ENCODE peak calls at places on chromosomes 2 and 18, in seven cellular contexts. U is HepG2, F is suprapubic skin, V is A549, B is tibial nerve, I is ovary, Q is GM12878. C is an unnamed sample.

GRCh38 chr18:23982154-23983071 is 32.1 kb upstream of the TTC39C start:
- DNase-seq in V (peak), F (no peak), B (no peak), U (no peak), Q (no peak), I (peak), C (peak)

GRCh38 chr2:126900646-126901319 is 2.1 kb downstream of the TEX51 start:
- DNase-seq in B (no peak), I (no peak), F (no peak), V (no peak), U (no peak), Q (no peak), C (no peak)

GRCh38 chr2:192196451-192197194 is 1.9 kb upstream of the TMEFF2 start:
- DNase-seq in B (no peak), V (no peak), Q (no peak), I (no peak), U (no peak), F (no peak), C (no peak)

GRCh38 chr2:143264851-143265250 is 135.6 kb downstream of the ARHGAP15 start:
- DNase-seq in U (no peak), I (no peak), Q (no peak), V (no peak), F (no peak), B (no peak), C (no peak)

GRCh38 chr2:170816499-170817246 is at the start of gene GAD1:
- DNase-seq in B (peak), I (peak), V (peak), U (peak), Q (no peak), F (peak), C (no peak)

GRCh38 chr2:177724398-177725287 is 332.1 kb downstream of the AGPS start:
- DNase-seq in I (peak), V (peak), F (no peak), Q (no peak), U (peak), B (peak), C (no peak)

GRCh38 chr2:73290049-73290839 is 3.1 kb downstream of the EGR4 start:
- DNase-seq in I (no peak), V (peak), U (peak), B (no peak), F (no peak), Q (no peak), C (no peak)

GRCh38 chr2:200322607-200323006 is 16.1 kb downstream of the SPATS2L start:
- DNase-seq in U (no peak), I (no peak), Q (no peak), V (no peak), F (no peak), B (no peak), C (no peak)

GRCh38 chr2:9174771-9175441 is 31.7 kb upstream of the ASAP2 start:
- DNase-seq in B (no peak), Q (no peak), I (no peak), U (no peak), V (no peak), F (no peak), C (no peak)

GRCh38 chr2:36785179-36785795 is 88.8 kb downstream of the VIT start:
- DNase-seq in U (peak), F (no peak), I (peak), B (peak), V (peak), Q (no peak), C (no peak)

GRCh38 chr2:45674035-45674791 is 22.7 kb downstream of the PRKCE start:
- DNase-seq in I (no peak), Q (no peak), V (no peak), U (no peak), F (no peak), B (no peak), C (no peak)

GRCh38 chr18:35466815-35467623 is 30.7 kb downstream of the INO80C start:
- DNase-seq in B (no peak), Q (no peak), U (no peak), I (no peak), V (no peak), F (no peak), C (no peak)

GRCh38 chr2:68726100-68726499 is 8.5 kb upstream of the ARHGAP25 start:
- DNase-seq in I (no peak), B (no peak), Q (no peak), U (no peak), F (no peak), V (no peak), C (no peak)

GRCh38 chr18:42072407-42072806 is 117.4 kb downstream of the PIK3C3 start:
- DNase-seq in V (no peak), Q (no peak), I (no peak), F (no peak), U (no peak), B (no peak), C (no peak)

GRCh38 chr2:44715671-44716077 is 225.8 kb upstream of the SIX3 start:
- DNase-seq in I (no peak), F (no peak), V (peak), B (no peak), U (peak), Q (no peak), C (no peak)

GRCh38 chr2:230872151-230872967 is 7.6 kb downstream of the ITM2C start:
- DNase-seq in U (no peak), Q (no peak), I (no peak), B (no peak), V (no peak), F (no peak), C (no peak)

GRCh38 chr2:234694244-234695013 is 197.5 kb upstream of the ARL4C start:
- DNase-seq in F (no peak), B (no peak), Q (no peak), V (no peak), I (no peak), U (peak), C (no peak)

GRCh38 chr2:99150691-99151090 is 4.1 kb downstream of the TSGA10 start:
- DNase-seq in V (no peak), I (no peak), F (no peak), U (no peak), B (no peak), Q (no peak), C (no peak)

GRCh38 chr2:144517825-144518699 is 1.9 kb downstream of the ZEB2 start:
- DNase-seq in I (peak), B (no peak), V (no peak), U (no peak), Q (no peak), F (no peak), C (no peak)

GRCh38 chr18:5584751-5585417 is 41.1 kb upstream of the EPB41L3 start:
- DNase-seq in V (no peak), B (no peak), Q (no peak), U (no peak), F (no peak), I (no peak), C (no peak)

GRCh38 chr2:168515502-168515901 is 59.4 kb downstream of the CERS6 start:
- DNase-seq in B (no peak), I (no peak), F (no peak), U (no peak), Q (no peak), V (no peak), C (no peak)

GRCh38 chr2:180699657-180700361 is 280.6 kb upstream of the UBE2E3 start:
- DNase-seq in V (no peak), U (no peak), F (no peak), B (no peak), I (no peak), Q (no peak), C (no peak)

GRCh38 chr2:17171446-17172049 is 346.7 kb downstream of the RAD51AP2 start:
- DNase-seq in I (peak), U (peak), Q (no peak), F (no peak), V (peak), B (no peak), C (no peak)

GRCh38 chr2:74264281-74264680 is 65.9 kb downstream of the MTHFD2 start:
- DNase-seq in I (no peak), Q (no peak), F (no peak), V (no peak), B (no peak), U (no peak), C (no peak)

GRCh38 chr2:198273670-198274069 is 469.3 kb downstream of the PLCL1 start:
- DNase-seq in Q (no peak), F (no peak), V (no peak), U (no peak), I (no peak), B (no peak), C (no peak)

GRCh38 chr2:16009560-16009959 is 69.2 kb downstream of the MYCN start:
- DNase-seq in Q (no peak), I (no peak), F (no peak), B (no peak), V (no peak), U (no peak), C (no peak)

GRCh38 chr2:201127570-201127969 is 11.6 kb downstream of the CFLAR start:
- DNase-seq in F (no peak), B (no peak), I (no peak), V (peak), U (no peak), Q (no peak), C (no peak)

GRCh38 chr18:77203071-77203470 is 46.6 kb upstream of the GALR1 start:
- DNase-seq in Q (no peak), I (no peak), B (no peak), F (no peak), V (no peak), U (no peak), C (no peak)

GRCh38 chr2:69139778-69140177 is 126.8 kb downstream of the ANTXR1 start:
- DNase-seq in Q (no peak), V (no peak), U (no peak), F (no peak), I (no peak), B (no peak), C (no peak)

GRCh38 chr18:63410792-63411191 is 11.5 kb downstream of the VPS4B start:
- DNase-seq in Q (no peak), U (peak), B (no peak), F (no peak), I (no peak), V (no peak), C (no peak)

GRCh38 chr2:161170377-161170776 is 10.1 kb downstream of the TANK start:
- DNase-seq in U (no peak), I (no peak), F (no peak), B (no peak), V (no peak), Q (no peak), C (no peak)

GRCh38 chr2:31222086-31222485 is 4.8 kb upstream of the CAPN14 start:
- DNase-seq in V (no peak), F (no peak), Q (no peak), U (no peak), B (no peak), I (no peak), C (no peak)

GRCh38 chr18:77033575-77033974 is 99.0 kb downstream of the MBP start:
- DNase-seq in Q (no peak), B (no peak), V (no peak), U (no peak), I (no peak), F (no peak), C (no peak)

GRCh38 chr2:53448591-53448990 is 319.0 kb upstream of the CHAC2 start:
- DNase-seq in I (no peak), V (no peak), F (no peak), B (no peak), U (no peak), Q (no peak), C (no peak)

GRCh38 chr2:175930504-175930903 is 71.6 kb downstream of the LNPK start:
- DNase-seq in U (no peak), V (no peak), I (no peak), B (no peak), F (no peak), Q (no peak), C (no peak)

GRCh38 chr2:100394111-100394641 is 23.3 kb downstream of the CHST10 start:
- DNase-seq in I (no peak), U (no peak), B (no peak), Q (peak), V (no peak), F (no peak), C (peak)

GRCh38 chr2:220782609-220783113 is 789.4 kb downstream of the EPHA4 start:
- DNase-seq in F (no peak), V (no peak), B (no peak), Q (no peak), U (no peak), I (no peak), C (no peak)

GRCh38 chr2:10389596-10389995 is 58.5 kb downstream of the ODC1 start:
- DNase-seq in Q (no peak), I (no peak), F (no peak), B (no peak), V (no peak), U (no peak), C (no peak)
- TF ChIP-seq EP300 in Q (no peak), I (no peak), F (no peak), B (no peak), V (no peak), U (no peak), C (no peak)

DNA sequence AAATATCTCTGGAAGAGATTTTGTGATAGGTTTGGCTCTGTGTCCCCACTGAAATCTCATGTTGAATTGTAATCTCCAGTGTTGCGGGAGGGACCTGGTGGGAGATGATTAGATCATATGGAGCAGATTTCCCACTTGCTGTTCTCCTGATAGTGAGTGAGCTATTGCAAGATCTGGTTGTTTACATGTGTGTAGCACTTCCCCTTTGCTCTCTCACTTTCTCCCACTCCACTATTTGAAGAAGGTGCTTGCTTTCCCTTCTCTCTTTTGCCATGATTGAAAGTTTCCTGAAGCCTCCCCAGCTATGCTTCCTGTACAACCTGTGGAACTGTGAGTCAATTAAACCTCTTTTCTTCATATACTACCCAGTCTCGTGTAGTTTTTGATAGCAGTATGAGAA is 97.0 kb upstream of the FN1 start:
- DNase-seq in B (no peak), U (peak), Q (no peak), F (no peak), V (no peak), I (no peak), C (no peak)
- TF ChIP-seq EP300 in B (no peak), U (no peak), Q (no peak), F (no peak), V (no peak), I (no peak), C (no peak)

GRCh38 chr2:65937379-65938160 is 497.4 kb upstream of the MEIS1 start:
- DNase-seq in Q (no peak), B (no peak), V (no peak), I (no peak), U (no peak), F (no peak), C (no peak)

GRCh38 chr2:65943099-65943786 is 491.7 kb upstream of the MEIS1 start:
- DNase-seq in V (no peak), Q (no peak), U (no peak), F (no peak), B (no peak), I (no peak), C (no peak)

GRCh38 chr2:65940856-65941255 is 494.1 kb upstream of the MEIS1 start:
- DNase-seq in Q (no peak), B (no peak), V (no peak), F (no peak), U (no peak), I (no peak), C (no peak)

GRCh38 chr2:65944213-65944612 is 490.7 kb upstream of the MEIS1 start:
- DNase-seq in F (no peak), U (no peak), V (no peak), Q (no peak), B (no peak), I (no peak), C (no peak)

GRCh38 chr2:65939687-65940086 is 495.2 kb upstream of the MEIS1 start:
- DNase-seq in F (no peak), Q (no peak), B (no peak), I (no peak), U (no peak), V (no peak), C (no peak)
- TF ChIP-seq EP300 in F (no peak), Q (no peak), B (no peak), I (no peak), U (no peak), V (no peak), C (no peak)

DNA sequence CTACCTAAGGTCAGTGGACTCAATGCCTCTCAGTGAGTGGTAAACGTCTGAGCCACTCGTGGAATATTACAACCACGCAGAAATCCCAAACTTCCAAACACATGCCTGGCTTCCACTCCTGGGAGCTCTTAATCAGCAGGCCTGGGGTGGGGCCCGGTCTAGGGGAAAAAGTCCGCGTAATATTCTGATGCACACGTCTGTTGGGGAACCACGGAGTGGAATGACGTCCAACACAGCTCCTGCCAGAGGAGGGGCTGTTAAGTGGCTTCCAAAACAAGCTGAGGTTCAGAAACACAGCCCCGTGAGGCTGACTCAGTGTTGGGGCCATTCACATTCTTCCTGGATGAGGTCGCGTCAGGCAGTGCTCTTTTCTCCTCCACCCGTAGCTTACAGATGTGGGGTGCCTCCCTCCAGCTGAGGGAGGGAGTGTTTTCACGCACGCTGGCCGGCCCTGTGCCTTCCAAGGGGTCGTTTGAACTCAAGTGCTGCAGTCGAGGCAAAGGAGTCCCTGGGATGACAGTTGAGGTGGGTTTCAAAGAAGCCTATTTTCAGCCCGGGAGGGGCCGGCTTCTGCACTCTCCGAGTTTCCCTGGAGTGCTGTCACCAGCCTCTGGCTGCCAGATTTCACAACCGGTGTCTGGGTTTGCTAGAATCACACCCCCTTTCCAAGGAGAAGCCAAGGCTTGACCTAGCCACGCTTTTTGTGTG is 73.1 kb downstream of the ACKR3 start:
- DNase-seq in V (peak), B (peak), Q (no peak), U (peak), I (peak), F (peak), C (peak)
- TF ChIP-seq EP300 in V (peak), B (peak), Q (no peak), U (no peak), I (peak), F (peak), C (no peak)

C was measured in esophagus muscularis mucosa.